ENCODE peak calls at places on chromosomes 5 and 9, in six cellular contexts. Q is fibroblast of villous mesenchyme; P is mesothelial cell of epicardium; H is activated CD8-positive, alpha-beta T cell treated with anti-CD3 and anti-CD28 coated beads for 36 hours; Z is endothelial cell; C is lung. F is an unnamed sample.

GRCh38 chr5:119304439-119304838 is 51.4 kb upstream of the TNFAIP8 start:
- DNase-seq in Q (peak), P (no peak), C (no peak), H (no peak), Z (no peak), F (no peak)

GRCh38 chr5:159240301-159240870 is 22.7 kb upstream of the UBLCP1 start:
- DNase-seq in H (peak), Q (peak), Z (no peak), P (no peak), C (no peak), F (no peak)

GRCh38 chr5:156589859-156590216 is 260.3 kb upstream of the PPP1R2B start:
- DNase-seq in Q (no peak), Z (no peak), P (no peak), C (no peak), H (no peak), F (no peak)

GRCh38 chr5:37921452-37921851 is 81.6 kb upstream of the GDNF start:
- DNase-seq in H (no peak), C (no peak), Q (no peak), Z (no peak), P (no peak), F (no peak)

GRCh38 chr5:159663986-159664385 is 252.3 kb upstream of the ADRA1B start:
- DNase-seq in Q (no peak), Z (no peak), P (no peak), C (no peak), H (no peak), F (no peak)

GRCh38 chr5:35789732-35790461 is 66.8 kb upstream of the IL7R start:
- DNase-seq in P (no peak), H (no peak), Q (no peak), Z (no peak), C (no peak), F (no peak)

GRCh38 chr9:129552064-129552463 is 68.8 kb downstream of the C9orf50 start:
- DNase-seq in Z (no peak), C (no peak), Q (no peak), P (no peak), H (no peak), F (no peak)

GRCh38 chr5:96402500-96402899 is 30.5 kb downstream of the PCSK1 start:
- DNase-seq in C (no peak), Q (no peak), P (no peak), H (no peak), Z (no peak), F (no peak)

GRCh38 chr5:153476767-153477166 is 13.7 kb upstream of the GRIA1 start:
- DNase-seq in H (no peak), Z (no peak), Q (peak), C (no peak), P (no peak), F (no peak)

GRCh38 chr9:94054731-94055130 is 29.5 kb upstream of the PTPDC1 start:
- DNase-seq in Q (peak), Z (no peak), C (no peak), P (no peak), H (no peak), F (no peak)

GRCh38 chr9:6758418-6759113 is 793 bp downstream of the KDM4C start:
- DNase-seq in P (peak), C (peak), Z (peak), H (peak), Q (no peak), F (peak)

GRCh38 chr5:88842784-88843183 is 40.2 kb downstream of the MEF2C start:
- DNase-seq in C (no peak), P (no peak), Z (no peak), H (no peak), Q (no peak), F (no peak)

DNA sequence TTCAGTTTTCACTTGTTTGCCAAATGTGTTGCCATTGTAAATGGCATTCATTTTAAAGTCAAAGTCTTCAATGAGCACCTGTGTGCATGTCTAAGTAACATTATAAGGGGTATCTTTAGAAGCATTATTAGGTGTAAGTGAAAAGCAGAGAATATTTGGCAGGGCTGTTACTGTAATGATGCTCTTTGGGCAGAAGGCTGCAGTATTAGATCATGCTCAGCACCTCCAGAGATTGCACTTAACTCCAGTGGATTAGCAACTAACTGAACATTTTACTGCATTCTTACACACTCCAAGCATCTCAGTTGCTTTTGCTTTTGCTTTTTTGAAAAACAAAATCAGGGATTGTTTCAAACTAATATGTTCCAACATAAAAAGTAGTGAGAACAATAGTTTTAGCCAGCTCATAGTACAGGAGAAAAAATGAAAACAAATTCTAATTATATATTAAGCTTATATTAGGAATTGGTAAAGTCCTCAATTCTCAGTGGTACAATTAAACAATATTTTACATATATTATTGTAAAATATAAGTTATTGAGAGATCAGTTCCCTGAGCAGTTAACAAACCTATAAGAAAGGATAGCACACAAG is 1740.9 kb upstream of the CDH9 start:
- DNase-seq in P (no peak), H (no peak), Q (peak), Z (peak), C (no peak), F (no peak)
- TF ChIP-seq CTCF in P (no peak), H (no peak), Q (no peak), Z (no peak), C (no peak), F (peak)

GRCh38 chr5:75412111-75412990 is 75.3 kb downstream of the HMGCR start:
- DNase-seq in H (no peak), P (no peak), Q (peak), Z (no peak), C (no peak), F (no peak)
- TF ChIP-seq CTCF in H (no peak), P (peak), Q (peak), Z (peak), C (no peak), F (peak)

DNA sequence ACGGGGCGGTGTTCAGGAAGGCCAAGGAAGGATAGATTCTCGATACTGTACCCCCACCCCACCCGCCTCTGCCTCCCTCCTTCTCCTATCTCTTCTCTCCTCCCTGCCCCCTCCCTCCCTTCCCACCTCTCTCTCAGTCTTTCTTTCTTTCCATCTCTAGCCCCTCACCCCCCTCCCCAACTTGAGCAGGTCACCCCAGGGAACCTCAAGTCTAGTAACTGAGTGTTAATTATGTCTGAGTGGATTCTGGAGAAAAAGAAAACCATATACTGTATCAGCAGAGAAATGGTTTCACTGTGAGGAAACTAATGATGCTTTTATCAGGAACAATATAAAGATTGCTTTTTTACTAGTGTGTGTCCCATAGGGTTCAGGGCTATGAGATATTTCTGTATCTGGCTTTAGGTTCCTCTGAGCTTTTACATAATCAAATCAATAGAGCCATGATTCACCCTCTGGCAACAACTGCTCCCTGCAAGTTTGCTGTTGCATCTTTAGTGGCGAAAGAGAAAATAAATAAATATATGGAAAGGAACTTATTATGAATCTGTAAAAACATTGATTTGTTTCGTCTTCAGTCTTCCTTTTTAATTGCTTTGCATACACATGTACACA is 639.7 kb downstream of the CCDC171 start:
- DNase-seq in Q (peak), P (no peak), Z (no peak), C (no peak), H (no peak), F (no peak)
- TF ChIP-seq CTCF in Q (no peak), P (no peak), Z (no peak), C (no peak), H (no peak), F (no peak)

GRCh38 chr9:89564257-89564878 is 40.4 kb upstream of the GADD45G start:
- DNase-seq in Z (peak), H (no peak), P (no peak), Q (no peak), C (no peak), F (no peak)
- TF ChIP-seq CTCF in Z (no peak), H (no peak), P (no peak), Q (no peak), C (no peak), F (peak)

GRCh38 chr5:39262981-39263380 is 43.6 kb upstream of the FYB1 start:
- DNase-seq in H (no peak), P (no peak), Q (no peak), Z (no peak), C (no peak), F (no peak)
- TF ChIP-seq CTCF in H (no peak), P (no peak), Q (no peak), Z (no peak), C (no peak), F (no peak)

F was measured in progenitor cell of endocrine pancreas.